ENCODE peak calls at places on chromosomes 11 and 22, in nine cellular contexts. S is tibial nerve, H is upper lobe of right lung, T is A673, N is psoas muscle, J is lower lobe of right lung, G is thoracic aorta, C is testis, B is cardiac muscle cell. R is an unnamed sample.

GRCh38 chr11:18457435-18457834 is 1.8 kb downstream of the LDHAL6A start:
- DNase-seq in S (no peak), H (no peak), T (no peak), N (no peak), J (no peak), G (no peak), C (no peak), B (peak; percentile 8), R (no peak)

GRCh38 chr11:87432006-87432405 is 394.3 kb downstream of the TMEM135 start:
- DNase-seq in S (no peak), H (no peak), T (no peak), N (no peak), J (no peak), G (no peak), C (peak; percentile 33), B (no peak), R (peak; percentile 7)

GRCh38 chr22:37121887-37122591 is 12.5 kb upstream of the TMPRSS6 start:
- DNase-seq in S (no peak), H (peak; percentile 56), T (no peak), N (no peak), J (no peak), G (no peak), C (peak; percentile 16), B (peak; percentile 34), R (no peak)

GRCh38 chr11:134951305-134951700 is 539.3 kb upstream of the B3GAT1 start:
- DNase-seq in S (peak; percentile 26), H (no peak), T (peak; percentile 20), N (peak; percentile 42), J (no peak), G (no peak), C (no peak), B (peak; percentile 69), R (no peak)

GRCh38 chr22:22865311-22866072 is 22.1 kb upstream of the IGLL5 start:
- DNase-seq in S (peak; percentile 45), H (no peak), T (no peak), N (no peak), J (no peak), G (no peak), C (no peak), B (peak; percentile 16), R (no peak)

GRCh38 chr11:62645934-62646824 is at the start of gene GANAB:
- DNase-seq in S (peak; percentile 100), H (peak; percentile 100), T (peak; percentile 100), N (peak; percentile 100), J (peak; percentile 100), G (peak; percentile 100), C (peak; percentile 100), B (peak; percentile 98), R (peak; percentile 100)

GRCh38 chr11:88651556-88651955 is 314.0 kb upstream of the CTSC start:
- DNase-seq in S (no peak), H (no peak), T (no peak), N (no peak), J (no peak), G (no peak), C (no peak), B (peak; percentile 77), R (no peak)

GRCh38 chr11:85257837-85258236 is 369.3 kb downstream of the DLG2 start:
- DNase-seq in S (no peak), H (no peak), T (no peak), N (no peak), J (no peak), G (no peak), C (no peak), B (no peak), R (no peak)

GRCh38 chr11:34405079-34405858 is 33.5 kb upstream of the CAT start:
- DNase-seq in S (no peak), H (no peak), T (peak; percentile 76), N (no peak), J (no peak), G (no peak), C (no peak), B (peak; percentile 23), R (no peak)

GRCh38 chr11:87372068-87372467 is 334.3 kb downstream of the TMEM135 start:
- DNase-seq in S (no peak), H (no peak), T (no peak), N (no peak), J (no peak), G (no peak), C (no peak), B (no peak), R (no peak)

GRCh38 chr11:65279713-65280459 is 18.1 kb downstream of the POLA2 start:
- DNase-seq in S (no peak), H (no peak), T (peak; percentile 39), N (peak; percentile 41), J (no peak), G (peak; percentile 56), C (no peak), B (peak; percentile 92), R (peak; percentile 36)

GRCh38 chr11:46285173-46285572 is 7.7 kb downstream of the CREB3L1 start:
- DNase-seq in S (no peak), H (no peak), T (no peak), N (no peak), J (no peak), G (no peak), C (no peak), B (peak; percentile 44), R (no peak)

GRCh38 chr11:11764428-11764803 is 77.4 kb upstream of the USP47 start:
- DNase-seq in S (no peak), H (no peak), T (no peak), N (no peak), J (no peak), G (no peak), C (no peak), B (no peak), R (no peak)

GRCh38 chr11:24585192-24585591 is 88.3 kb downstream of the LUZP2 start:
- DNase-seq in S (no peak), H (no peak), T (no peak), N (no peak), J (no peak), G (no peak), C (no peak), B (peak; percentile 12), R (no peak)

GRCh38 chr11:87743002-87743401 is 432.2 kb downstream of the RAB38 start:
- DNase-seq in S (no peak), H (no peak), T (peak; percentile 60), N (no peak), J (no peak), G (no peak), C (no peak), B (no peak), R (no peak)

GRCh38 chr22:44701824-44702478 is at the start of gene PRR5:
- DNase-seq in S (peak; percentile 49), H (peak; percentile 90), T (peak; percentile 56), N (peak; percentile 81), J (peak; percentile 89), G (no peak), C (peak; percentile 66), B (peak; percentile 95), R (peak; percentile 85)

GRCh38 chr22:44701187-44701586 is 817 bp upstream of the PRR5 start:
- DNase-seq in S (no peak), H (no peak), T (no peak), N (no peak), J (no peak), G (no peak), C (no peak), B (no peak), R (no peak)

GRCh38 chr22:44703269-44703870 is 1.4 kb downstream of the PRR5 start:
- DNase-seq in S (no peak), H (no peak), T (no peak), N (no peak), J (no peak), G (no peak), C (no peak), B (no peak), R (no peak)

GRCh38 chr22:44704159-44705021 is 2.4 kb downstream of the PRR5 start:
- DNase-seq in S (no peak), H (no peak), T (no peak), N (no peak), J (no peak), G (no peak), C (no peak), B (no peak), R (no peak)

GRCh38 chr22:44702479-44703219 is 645 bp downstream of the PRR5 start:
- DNase-seq in S (no peak), H (peak; percentile 76), T (peak; percentile 67), N (no peak), J (no peak), G (no peak), C (peak; percentile 26), B (peak; percentile 45), R (peak; percentile 55)
- H3K27ac ChIP-seq in S (no peak overlapping the region), H (peak overlapping the region; percentile 24), T (peak overlapping the region; percentile 64), N (no peak overlapping the region), J (peak overlapping the region; percentile 24), G (no peak overlapping the region), C (no peak overlapping the region), B (peak overlapping the region; percentile 20), R (peak overlapping the region; percentile 51)

DNA sequence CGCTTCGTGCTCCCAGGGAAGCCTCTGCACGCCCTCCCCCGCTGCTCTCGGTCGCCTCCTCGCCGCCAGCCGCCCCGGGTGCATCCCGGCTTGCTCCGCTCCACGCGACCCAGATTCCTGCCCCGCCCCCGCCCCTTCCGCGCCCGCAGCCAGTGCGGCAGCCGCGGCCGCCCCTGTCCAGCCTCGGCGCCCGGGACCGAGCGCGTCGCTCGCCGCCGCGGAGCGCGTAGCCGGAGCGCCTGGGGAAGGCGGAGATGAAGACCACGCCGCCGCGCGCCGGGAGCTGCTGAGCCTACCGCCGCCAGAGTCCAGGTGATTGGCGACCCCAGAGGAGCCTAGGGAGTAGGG is at the start of gene ELMOD1:
- DNase-seq in S (no peak), H (peak; percentile 82), T (peak; percentile 65), N (peak; percentile 64), J (peak; percentile 62), G (no peak), C (peak; percentile 77), B (peak; percentile 50), R (peak; percentile 34)
- TF ChIP-seq CTCF in S (no peak), H (no peak), T (no peak), N (peak; percentile 28), J (peak; percentile 21), G (no peak), C (no peak), B (no peak), R (no peak)

DNA sequence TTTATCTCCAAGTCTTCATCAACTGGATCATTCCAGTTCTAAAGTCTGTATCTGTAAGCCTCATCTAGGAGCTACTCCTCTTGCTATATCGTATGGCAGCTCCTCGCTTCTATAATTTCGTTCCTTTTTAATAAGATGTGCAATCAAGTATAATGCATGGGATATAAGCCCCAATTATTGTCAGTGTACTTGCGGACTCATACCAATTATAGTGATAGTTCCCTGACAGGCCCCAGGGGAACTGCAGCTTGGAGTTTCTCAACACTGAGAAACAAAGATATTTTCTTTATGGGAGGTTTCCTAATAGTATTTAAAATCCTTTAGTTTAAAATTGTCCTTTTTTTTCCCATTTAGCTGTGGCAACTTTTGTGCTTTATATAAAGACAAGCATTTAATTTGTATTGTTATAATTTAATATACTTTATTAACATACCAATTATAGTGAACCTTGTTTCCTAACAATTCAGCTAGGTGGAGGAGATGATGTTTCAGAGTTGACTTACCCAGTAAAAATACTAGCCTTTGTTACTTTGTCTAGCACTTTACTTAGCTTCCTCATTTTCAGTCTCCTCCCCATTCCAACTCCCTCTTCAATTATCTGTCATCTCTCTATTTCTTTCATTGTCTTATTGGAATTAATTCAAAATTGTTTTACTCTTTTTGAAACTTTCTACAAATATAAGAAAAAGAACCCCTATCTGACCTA is 25.3 kb upstream of the DDX17 start:
- DNase-seq in S (no peak), H (no peak), T (peak; percentile 58), N (no peak), J (no peak), G (no peak), C (no peak), B (no peak), R (no peak)
- H3K27ac ChIP-seq in S (no peak overlapping the region), H (no peak overlapping the region), T (no peak overlapping the region), N (no peak overlapping the region), J (no peak overlapping the region), G (peak overlapping the region; percentile 17), C (no peak overlapping the region), B (no peak overlapping the region), R (no peak overlapping the region)

GRCh38 chr11:57251491-57252104 is 14.5 kb upstream of the APLNR start:
- DNase-seq in S (peak; percentile 30), H (no peak), T (peak; percentile 41), N (peak; percentile 41), J (no peak), G (no peak), C (peak; percentile 30), B (peak; percentile 80), R (no peak)
- TF ChIP-seq CTCF in S (no peak), H (no peak), T (no peak), N (no peak), J (no peak), G (no peak), C (no peak), B (no peak), R (no peak)

R was measured in body of pancreas.